ENCODE peak calls at places on chromosomes 4 and X, in four cellular contexts. E, X, P and O are unnamed samples.

GRCh38 chr4:179095585-179096228 is 1653.5 kb upstream of the AGA start:
- DNase-seq in X (peak), P (peak), E (no peak), O (no peak)

GRCh38 chr4:138555584-138555983 is 313.4 kb upstream of the SLC7A11 start:
- DNase-seq in E (no peak), X (peak), P (peak), O (no peak)

GRCh38 chrX:129015381-129015780 is 507.9 kb downstream of the SMARCA1 start:
- DNase-seq in X (no peak), P (no peak), E (no peak), O (no peak)

GRCh38 chrX:46978341-46979291 is 66.4 kb downstream of the JADE3 start:
- DNase-seq in X (peak), P (peak), E (peak), O (no peak)

GRCh38 chrX:154399527-154400368 is 1.6 kb downstream of the RPL10 start:
- DNase-seq in X (peak), E (no peak), P (no peak), O (no peak)

GRCh38 chr4:38184404-38184803 is 224.2 kb downstream of the PTTG2 start:
- DNase-seq in X (no peak), P (no peak), E (no peak), O (no peak)

GRCh38 chr4:159444668-159445067 is 341.8 kb downstream of the RAPGEF2 start:
- DNase-seq in E (no peak), X (no peak), P (peak), O (no peak)

GRCh38 chr4:48191758-48192157 is 57.7 kb upstream of the TXK start:
- DNase-seq in P (no peak), E (no peak), X (no peak), O (no peak)

GRCh38 chr4:109191216-109191615 is 111.2 kb downstream of the COL25A1 start:
- DNase-seq in E (no peak), P (no peak), X (no peak), O (no peak)

GRCh38 chrX:1392376-1393130 is 640 bp upstream of the SLC25A6 start:
- DNase-seq in X (peak), E (peak), P (peak), O (no peak)

GRCh38 chr4:8192748-8193738 is 6.0 kb upstream of the SH3TC1 start:
- DNase-seq in X (no peak), P (peak), E (no peak), O (no peak)

GRCh38 chr4:2183394-2183793 is 58.5 kb downstream of the HAUS3 start:
- DNase-seq in P (peak), X (no peak), E (no peak), O (no peak)

GRCh38 chr4:2182981-2183380 is 58.9 kb downstream of the HAUS3 start:
- DNase-seq in E (no peak), P (peak), X (no peak), O (no peak)

GRCh38 chr4:2180410-2180809 is 61.5 kb downstream of the HAUS3 start:
- DNase-seq in E (no peak), P (no peak), X (no peak), O (no peak)

GRCh38 chr4:2186865-2187172 is 55.1 kb downstream of the HAUS3 start:
- DNase-seq in P (no peak), X (no peak), E (no peak), O (no peak)

GRCh38 chr4:2186133-2186864 is 55.6 kb downstream of the HAUS3 start:
- DNase-seq in X (peak), P (peak), E (no peak), O (no peak)
- TF ChIP-seq CTCF in X (peak), P (peak), E (peak), O (no peak)

DNA sequence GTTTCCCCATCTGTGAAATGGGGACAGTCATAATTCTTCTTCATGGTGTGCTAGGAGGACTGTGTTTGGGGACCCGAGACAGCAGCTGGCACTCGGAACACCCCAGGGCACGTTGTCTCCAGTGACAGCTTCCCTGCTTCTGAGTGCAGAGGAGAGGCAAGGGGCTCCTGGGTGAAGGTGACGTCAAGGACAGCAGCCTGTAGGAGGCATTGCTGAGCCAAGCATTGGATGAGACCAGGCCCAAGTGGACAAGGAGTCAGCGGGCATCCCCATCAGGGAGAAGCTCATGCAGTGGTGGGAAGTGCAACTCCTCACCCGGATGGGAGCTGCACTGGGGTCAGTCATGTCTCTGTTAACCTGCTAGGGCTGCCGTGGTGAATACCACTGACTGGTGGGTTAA is 46.1 kb downstream of the EVC start:
- DNase-seq in X (no peak), P (no peak), E (peak), O (no peak)
- TF ChIP-seq CTCF in X (peak), P (no peak), E (no peak), O (no peak)

DNA sequence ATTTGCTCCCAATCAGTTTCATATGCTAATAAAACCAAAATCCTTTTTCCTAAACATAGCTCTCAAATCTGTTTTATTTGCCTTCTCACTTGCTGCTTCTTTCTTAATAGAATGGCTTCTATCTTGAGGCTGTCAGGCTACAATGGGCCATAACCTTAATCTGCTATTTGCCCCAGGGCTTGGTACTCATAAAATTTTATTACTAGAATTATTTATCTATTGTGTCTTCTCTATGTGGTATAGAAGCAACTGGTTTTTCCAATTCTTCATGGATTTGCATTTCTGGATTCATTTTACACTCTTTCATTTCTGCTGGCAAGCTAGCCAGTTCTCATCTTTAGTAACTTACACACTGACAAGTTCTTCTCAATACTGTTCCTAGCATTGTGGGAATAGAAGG is 96.5 kb upstream of the KCNIP4 start:
- DNase-seq in X (no peak), E (no peak), P (no peak), O (no peak)
- TF ChIP-seq CTCF in X (no peak), E (no peak), P (no peak), O (no peak)

GRCh38 chrX:20066968-20067708 is 49.6 kb downstream of the MAP7D2 start:
- DNase-seq in P (peak), X (no peak), E (no peak), O (no peak)
- TF ChIP-seq CTCF in P (peak), X (peak), E (peak), O (no peak)

GRCh38 chrX:11944486-11944885 is 186.4 kb downstream of the MSL3 start:
- DNase-seq in X (peak), P (peak), E (no peak), O (no peak)
- TF ChIP-seq CTCF in X (peak), P (peak), E (peak), O (no peak)

GRCh38 chrX:72048515-72049455 is 82.9 kb downstream of the RTL5 start:
- DNase-seq in E (no peak), X (peak), P (no peak), O (no peak)
- TF ChIP-seq CTCF in E (no peak), X (no peak), P (no peak), O (no peak)

DNA sequence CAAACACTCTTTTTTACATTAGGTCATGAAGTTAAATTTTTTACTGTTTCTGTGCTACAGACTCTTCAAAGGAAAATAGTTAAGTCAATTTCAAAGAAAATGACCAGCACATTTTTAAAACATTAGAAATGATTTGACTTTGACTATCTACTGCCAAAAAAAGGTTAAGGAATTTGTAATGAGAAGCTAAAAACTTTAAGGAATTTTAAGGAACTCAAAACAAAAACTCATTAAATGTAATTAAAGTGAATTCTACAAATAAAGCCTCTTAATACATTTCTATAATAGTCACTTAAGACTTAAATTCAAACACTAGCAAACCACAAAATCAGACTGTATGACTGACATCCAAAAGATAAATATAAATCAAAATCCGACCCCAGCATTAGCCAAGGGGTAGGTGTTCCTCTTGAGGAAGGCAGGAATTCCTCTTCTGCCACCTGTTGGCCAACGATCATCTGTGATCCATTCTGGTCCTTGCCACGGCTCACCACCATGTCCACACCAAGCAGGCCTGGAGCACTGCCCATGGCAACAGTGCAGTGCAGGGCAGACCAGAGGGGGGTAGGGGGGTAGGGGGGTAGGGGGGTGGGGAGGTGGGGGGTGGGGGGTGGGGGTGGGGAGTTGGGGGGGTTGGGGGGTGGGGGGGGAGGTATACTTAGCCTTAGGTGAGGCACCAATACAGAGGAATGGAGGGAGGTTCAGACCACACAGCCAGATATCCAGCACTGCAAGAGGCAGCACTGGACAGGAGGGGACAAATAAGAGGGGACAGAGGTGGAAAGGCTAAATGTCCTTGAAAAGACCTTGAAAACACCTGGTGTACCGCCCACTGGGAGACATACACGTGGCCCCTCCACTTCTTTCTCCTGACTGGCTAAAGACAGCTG is 287.4 kb downstream of the CHIC1 start:
- DNase-seq in P (peak), X (peak), E (no peak), O (no peak)
- TF ChIP-seq CTCF in P (peak), X (peak), E (peak), O (no peak)